ENCODE peak calls at places on chromosome 2, in nine cellular contexts. One of them, this sample, is unnamed.
A peak's percentile ranks its signal among the peaks of the same experiment; 100 is the strongest.

GRCh38 chr2:95354469-95354901 is 48.0 kb upstream of the FAHD2A start:
- DNase-seq in MCF 10A: no peak
- DNase-seq in CD8-positive, alpha-beta memory T cell: no peak
- DNase-seq in cardiac muscle cell: no peak
- DNase-seq in mammary epithelial cell: no peak
- DNase-seq in neural crest cell: no peak
- DNase-seq in CD4-positive, alpha-beta T cell: no peak
- DNase-seq in GM23248: no peak
- DNase-seq in H9: peak; percentile 13
- DNase-seq in this sample: no peak

GRCh38 chr2:18178736-18179349 is 300.4 kb downstream of the KCNS3 start:
- DNase-seq in CD4-positive, alpha-beta T cell: no peak
- DNase-seq in mammary epithelial cell: peak; percentile 26
- DNase-seq in MCF 10A: peak; percentile 74
- DNase-seq in cardiac muscle cell: peak; percentile 76
- DNase-seq in H9: peak; percentile 42
- DNase-seq in GM23248: peak; percentile 65
- DNase-seq in CD8-positive, alpha-beta memory T cell: no peak
- DNase-seq in neural crest cell: peak; percentile 42
- DNase-seq in this sample: peak; percentile 61

GRCh38 chr2:241065355-241065803 is 36.7 kb downstream of the MTERF4 start:
- DNase-seq in CD8-positive, alpha-beta memory T cell: no peak
- DNase-seq in neural crest cell: no peak
- DNase-seq in CD4-positive, alpha-beta T cell: no peak
- DNase-seq in cardiac muscle cell: no peak
- DNase-seq in mammary epithelial cell: no peak
- DNase-seq in GM23248: no peak
- DNase-seq in H9: no peak
- DNase-seq in MCF 10A: no peak
- DNase-seq in this sample: peak; percentile 7

GRCh38 chr2:189116059-189116458 is 63.5 kb downstream of the COL5A2 start:
- DNase-seq in neural crest cell: no peak
- DNase-seq in GM23248: peak; percentile 62
- DNase-seq in MCF 10A: no peak
- DNase-seq in CD4-positive, alpha-beta T cell: no peak
- DNase-seq in mammary epithelial cell: no peak
- DNase-seq in H9: peak; percentile 27
- DNase-seq in CD8-positive, alpha-beta memory T cell: no peak
- DNase-seq in cardiac muscle cell: no peak
- DNase-seq in this sample: no peak

GRCh38 chr2:86157009-86157556 is 38.2 kb downstream of the IMMT start:
- DNase-seq in mammary epithelial cell: no peak
- DNase-seq in CD4-positive, alpha-beta T cell: no peak
- DNase-seq in H9: no peak
- DNase-seq in cardiac muscle cell: no peak
- DNase-seq in MCF 10A: no peak
- DNase-seq in neural crest cell: no peak
- DNase-seq in CD8-positive, alpha-beta memory T cell: no peak
- DNase-seq in GM23248: no peak
- DNase-seq in this sample: no peak

GRCh38 chr2:95372845-95373244 is 29.7 kb upstream of the FAHD2A start:
- DNase-seq in GM23248: no peak
- DNase-seq in CD4-positive, alpha-beta T cell: no peak
- DNase-seq in neural crest cell: no peak
- DNase-seq in CD8-positive, alpha-beta memory T cell: no peak
- DNase-seq in MCF 10A: no peak
- DNase-seq in cardiac muscle cell: no peak
- DNase-seq in H9: no peak
- DNase-seq in mammary epithelial cell: no peak
- DNase-seq in this sample: no peak

GRCh38 chr2:178997067-178997466 is 52.9 kb downstream of the CCDC141 start:
- DNase-seq in CD8-positive, alpha-beta memory T cell: no peak
- DNase-seq in H9: no peak
- DNase-seq in neural crest cell: no peak
- DNase-seq in CD4-positive, alpha-beta T cell: no peak
- DNase-seq in GM23248: no peak
- DNase-seq in MCF 10A: no peak
- DNase-seq in mammary epithelial cell: no peak
- DNase-seq in cardiac muscle cell: no peak
- DNase-seq in this sample: no peak

GRCh38 chr2:176768185-176768584 is 444.4 kb upstream of the HNRNPA3 start:
- DNase-seq in cardiac muscle cell: no peak
- DNase-seq in CD8-positive, alpha-beta memory T cell: no peak
- DNase-seq in MCF 10A: peak; percentile 43
- DNase-seq in GM23248: no peak
- DNase-seq in neural crest cell: no peak
- DNase-seq in mammary epithelial cell: no peak
- DNase-seq in CD4-positive, alpha-beta T cell: no peak
- DNase-seq in H9: no peak
- DNase-seq in this sample: peak; percentile 53

GRCh38 chr2:160490760-160491367 is 2.7 kb downstream of the RBMS1 start:
- DNase-seq in neural crest cell: no peak
- DNase-seq in GM23248: peak; percentile 30
- DNase-seq in mammary epithelial cell: no peak
- DNase-seq in cardiac muscle cell: no peak
- DNase-seq in MCF 10A: no peak
- DNase-seq in H9: no peak
- DNase-seq in CD4-positive, alpha-beta T cell: no peak
- DNase-seq in CD8-positive, alpha-beta memory T cell: no peak
- DNase-seq in this sample: no peak

GRCh38 chr2:135124924-135125886 is 73.1 kb downstream of the RAB3GAP1 start:
- DNase-seq in H9: no peak
- DNase-seq in mammary epithelial cell: peak; percentile 83
- DNase-seq in CD4-positive, alpha-beta T cell: no peak
- DNase-seq in cardiac muscle cell: no peak
- DNase-seq in GM23248: peak; percentile 29
- DNase-seq in CD8-positive, alpha-beta memory T cell: no peak
- DNase-seq in neural crest cell: no peak
- DNase-seq in MCF 10A: peak; percentile 68
- DNase-seq in this sample: peak; percentile 31

GRCh38 chr2:191150451-191151314 is at the start of gene STAT4:
- DNase-seq in H9: peak; percentile 89
- DNase-seq in GM23248: peak; percentile 66
- DNase-seq in cardiac muscle cell: peak; percentile 62
- DNase-seq in neural crest cell: no peak
- DNase-seq in CD8-positive, alpha-beta memory T cell: peak; percentile 80
- DNase-seq in MCF 10A: peak; percentile 57
- DNase-seq in mammary epithelial cell: peak; percentile 64
- DNase-seq in CD4-positive, alpha-beta T cell: peak; percentile 55
- DNase-seq in this sample: peak; percentile 43

GRCh38 chr2:101339236-101339865 is 30.9 kb upstream of the RNF149 start:
- DNase-seq in CD4-positive, alpha-beta T cell: no peak
- DNase-seq in neural crest cell: no peak
- DNase-seq in cardiac muscle cell: no peak
- DNase-seq in H9: no peak
- DNase-seq in MCF 10A: no peak
- DNase-seq in CD8-positive, alpha-beta memory T cell: no peak
- DNase-seq in GM23248: no peak
- DNase-seq in mammary epithelial cell: no peak
- DNase-seq in this sample: no peak

GRCh38 chr2:25305809-25306208 is 35.9 kb downstream of the DNMT3A start:
- DNase-seq in CD4-positive, alpha-beta T cell: no peak
- DNase-seq in H9: no peak
- DNase-seq in GM23248: no peak
- DNase-seq in MCF 10A: no peak
- DNase-seq in neural crest cell: no peak
- DNase-seq in CD8-positive, alpha-beta memory T cell: no peak
- DNase-seq in cardiac muscle cell: no peak
- DNase-seq in mammary epithelial cell: no peak
- DNase-seq in this sample: no peak

GRCh38 chr2:199055336-199055735 is 402.4 kb downstream of the SATB2 start:
- DNase-seq in cardiac muscle cell: no peak
- DNase-seq in CD8-positive, alpha-beta memory T cell: no peak
- DNase-seq in H9: no peak
- DNase-seq in MCF 10A: no peak
- DNase-seq in neural crest cell: no peak
- DNase-seq in mammary epithelial cell: no peak
- DNase-seq in CD4-positive, alpha-beta T cell: no peak
- DNase-seq in GM23248: peak; percentile 26
- DNase-seq in this sample: no peak

GRCh38 chr2:74876081-74876886 is 42.4 kb downstream of the HK2 start:
- DNase-seq in neural crest cell: peak; percentile 36
- DNase-seq in CD8-positive, alpha-beta memory T cell: peak; percentile 8
- DNase-seq in mammary epithelial cell: no peak
- DNase-seq in CD4-positive, alpha-beta T cell: peak; percentile 23
- DNase-seq in GM23248: peak; percentile 85
- DNase-seq in cardiac muscle cell: peak; percentile 63
- DNase-seq in H9: peak; percentile 46
- DNase-seq in MCF 10A: peak; percentile 70
- DNase-seq in this sample: peak; percentile 42

GRCh38 chr2:39715095-39715494 is 49.4 kb downstream of the TMEM178A start:
- DNase-seq in cardiac muscle cell: no peak
- DNase-seq in MCF 10A: no peak
- DNase-seq in mammary epithelial cell: no peak
- DNase-seq in CD8-positive, alpha-beta memory T cell: no peak
- DNase-seq in GM23248: no peak
- DNase-seq in H9: no peak
- DNase-seq in neural crest cell: no peak
- DNase-seq in CD4-positive, alpha-beta T cell: no peak
- DNase-seq in this sample: no peak

GRCh38 chr2:20151116-20151571 is 73.8 kb downstream of the SDC1 start:
- DNase-seq in CD4-positive, alpha-beta T cell: no peak
- DNase-seq in GM23248: no peak
- DNase-seq in neural crest cell: no peak
- DNase-seq in H9: peak; percentile 12
- DNase-seq in CD8-positive, alpha-beta memory T cell: no peak
- DNase-seq in mammary epithelial cell: no peak
- DNase-seq in cardiac muscle cell: peak; percentile 32
- DNase-seq in MCF 10A: no peak
- DNase-seq in this sample: no peak

GRCh38 chr2:2328847-2329246 is 2.2 kb downstream of the MYT1L start:
- DNase-seq in CD8-positive, alpha-beta memory T cell: no peak
- DNase-seq in cardiac muscle cell: peak; percentile 79
- DNase-seq in H9: peak; percentile 59
- DNase-seq in CD4-positive, alpha-beta T cell: no peak
- DNase-seq in GM23248: peak; percentile 16
- DNase-seq in MCF 10A: no peak
- DNase-seq in mammary epithelial cell: no peak
- DNase-seq in neural crest cell: peak; percentile 56
- DNase-seq in this sample: no peak

GRCh38 chr2:66428986-66429612 is 5.8 kb upstream of the MEIS1 start:
- DNase-seq in CD8-positive, alpha-beta memory T cell: no peak
- DNase-seq in mammary epithelial cell: peak; percentile 41
- DNase-seq in GM23248: peak; percentile 79
- DNase-seq in cardiac muscle cell: peak; percentile 80
- DNase-seq in neural crest cell: no peak
- DNase-seq in CD4-positive, alpha-beta T cell: no peak
- DNase-seq in H9: no peak
- DNase-seq in MCF 10A: peak; percentile 71
- DNase-seq in this sample: peak; percentile 61

GRCh38 chr2:109547280-109547679 is 66.5 kb downstream of the SEPTIN10 start:
- DNase-seq in MCF 10A: no peak
- DNase-seq in H9: no peak
- DNase-seq in cardiac muscle cell: no peak
- DNase-seq in GM23248: no peak
- DNase-seq in CD8-positive, alpha-beta memory T cell: no peak
- DNase-seq in neural crest cell: no peak
- DNase-seq in mammary epithelial cell: no peak
- DNase-seq in CD4-positive, alpha-beta T cell: no peak
- DNase-seq in this sample: no peak

GRCh38 chr2:8028981-8029380 is 652.9 kb upstream of the ID2 start:
- DNase-seq in MCF 10A: no peak
- DNase-seq in neural crest cell: no peak
- DNase-seq in CD4-positive, alpha-beta T cell: no peak
- DNase-seq in cardiac muscle cell: no peak
- DNase-seq in H9: no peak
- DNase-seq in GM23248: no peak
- DNase-seq in mammary epithelial cell: no peak
- DNase-seq in CD8-positive, alpha-beta memory T cell: no peak
- DNase-seq in this sample: no peak

GRCh38 chr2:74201596-74201995 is 3.2 kb downstream of the MTHFD2 start:
- DNase-seq in neural crest cell: no peak
- DNase-seq in cardiac muscle cell: no peak
- DNase-seq in H9: no peak
- DNase-seq in MCF 10A: peak; percentile 69
- DNase-seq in CD8-positive, alpha-beta memory T cell: no peak
- DNase-seq in CD4-positive, alpha-beta T cell: no peak
- DNase-seq in mammary epithelial cell: no peak
- DNase-seq in GM23248: peak; percentile 85
- DNase-seq in this sample: no peak

GRCh38 chr2:165203689-165204559 is at the start of gene SCN3A:
- DNase-seq in H9: peak; percentile 36
- DNase-seq in neural crest cell: peak; percentile 55
- DNase-seq in CD4-positive, alpha-beta T cell: no peak
- DNase-seq in mammary epithelial cell: peak; percentile 37
- DNase-seq in MCF 10A: peak; percentile 58
- DNase-seq in GM23248: peak; percentile 69
- DNase-seq in CD8-positive, alpha-beta memory T cell: no peak
- DNase-seq in cardiac muscle cell: peak; percentile 59
- DNase-seq in this sample: peak; percentile 71

GRCh38 chr2:191847764-191848163 is 876 bp upstream of the CAVIN2 start:
- DNase-seq in neural crest cell: no peak
- DNase-seq in cardiac muscle cell: no peak
- DNase-seq in mammary epithelial cell: no peak
- DNase-seq in CD8-positive, alpha-beta memory T cell: no peak
- DNase-seq in GM23248: no peak
- DNase-seq in MCF 10A: no peak
- DNase-seq in H9: no peak
- DNase-seq in CD4-positive, alpha-beta T cell: no peak
- DNase-seq in this sample: peak; percentile 70

GRCh38 chr2:212863185-212863588 is 288.2 kb downstream of the IKZF2 start:
- DNase-seq in CD8-positive, alpha-beta memory T cell: peak; percentile 1
- DNase-seq in CD4-positive, alpha-beta T cell: no peak
- DNase-seq in cardiac muscle cell: peak; percentile 6
- DNase-seq in GM23248: peak; percentile 27
- DNase-seq in mammary epithelial cell: peak; percentile 50
- DNase-seq in neural crest cell: no peak
- DNase-seq in H9: peak; percentile 64
- DNase-seq in MCF 10A: peak; percentile 53
- DNase-seq in this sample: peak; percentile 16

GRCh38 chr2:168424112-168424951 is 31.7 kb upstream of the CERS6 start:
- DNase-seq in neural crest cell: no peak
- DNase-seq in cardiac muscle cell: no peak
- DNase-seq in MCF 10A: peak; percentile 8
- DNase-seq in H9: no peak
- DNase-seq in CD4-positive, alpha-beta T cell: no peak
- DNase-seq in GM23248: no peak
- DNase-seq in CD8-positive, alpha-beta memory T cell: no peak
- DNase-seq in mammary epithelial cell: no peak
- DNase-seq in this sample: no peak

GRCh38 chr2:58967736-58968135 is 726.6 kb upstream of the FANCL start:
- DNase-seq in cardiac muscle cell: no peak
- DNase-seq in mammary epithelial cell: no peak
- DNase-seq in neural crest cell: no peak
- DNase-seq in GM23248: peak; percentile 7
- DNase-seq in MCF 10A: peak; percentile 67
- DNase-seq in CD4-positive, alpha-beta T cell: no peak
- DNase-seq in CD8-positive, alpha-beta memory T cell: no peak
- DNase-seq in H9: no peak
- DNase-seq in this sample: no peak

GRCh38 chr2:55839182-55839819 is 84.3 kb downstream of the EFEMP1 start:
- DNase-seq in cardiac muscle cell: peak; percentile 38
- DNase-seq in H9: no peak
- DNase-seq in CD4-positive, alpha-beta T cell: no peak
- DNase-seq in CD8-positive, alpha-beta memory T cell: no peak
- DNase-seq in GM23248: no peak
- DNase-seq in neural crest cell: no peak
- DNase-seq in MCF 10A: peak; percentile 77
- DNase-seq in mammary epithelial cell: peak; percentile 86
- DNase-seq in this sample: peak; percentile 90

GRCh38 chr2:26126091-26126490 is 46.8 kb upstream of the GAREM2 start:
- DNase-seq in H9: no peak
- DNase-seq in GM23248: no peak
- DNase-seq in mammary epithelial cell: no peak
- DNase-seq in neural crest cell: no peak
- DNase-seq in CD4-positive, alpha-beta T cell: no peak
- DNase-seq in MCF 10A: no peak
- DNase-seq in cardiac muscle cell: no peak
- DNase-seq in CD8-positive, alpha-beta memory T cell: no peak
- DNase-seq in this sample: no peak

GRCh38 chr2:201797175-201797840 is 9.0 kb upstream of the CDK15 start:
- DNase-seq in neural crest cell: no peak
- DNase-seq in cardiac muscle cell: no peak
- DNase-seq in GM23248: peak; percentile 83
- DNase-seq in H9: no peak
- DNase-seq in MCF 10A: peak; percentile 31
- DNase-seq in mammary epithelial cell: peak; percentile 35
- DNase-seq in CD4-positive, alpha-beta T cell: no peak
- DNase-seq in CD8-positive, alpha-beta memory T cell: no peak
- DNase-seq in this sample: peak; percentile 93

This sample was measured in renal cortical epithelial cell.